ENCODE peak calls at places on chromosomes 7 and 10, in five cellular contexts. Q, T, R, I and O are unnamed samples.

GRCh38 chr7:74525881-74526280 is 72.2 kb downstream of the GTF2IRD1 start:
- DNase-seq in Q (no peak), T (peak; percentile 78), R (no peak), I (no peak), O (no peak)

GRCh38 chr7:26151953-26152781 is at the start of gene NFE2L3:
- DNase-seq in Q (no peak), T (peak; percentile 87), R (peak; percentile 80), I (peak; percentile 76), O (peak; percentile 90)

GRCh38 chr10:103652599-103653281 is 159.2 kb downstream of the NEURL1 start:
- DNase-seq in Q (no peak), T (no peak), R (no peak), I (peak; percentile 40), O (no peak)

GRCh38 chr7:30182186-30182585 is 47.4 kb downstream of the MTURN start:
- DNase-seq in Q (no peak), T (no peak), R (no peak), I (no peak), O (no peak)

GRCh38 chr10:81068446-81068845 is 530.7 kb downstream of the SH2D4B start:
- DNase-seq in Q (no peak), T (no peak), R (no peak), I (no peak), O (no peak)

GRCh38 chr7:83119002-83119358 is 43.7 kb downstream of the PCLO start:
- DNase-seq in Q (no peak), T (no peak), R (no peak), I (no peak), O (no peak)

GRCh38 chr10:35447693-35448407 is 111.5 kb downstream of the CCNY start:
- DNase-seq in Q (no peak), T (no peak), R (no peak), I (peak; percentile 86), O (no peak)

GRCh38 chr7:156036153-156036552 is 223.9 kb upstream of the SHH start:
- DNase-seq in Q (no peak), T (no peak), R (no peak), I (no peak), O (no peak)

GRCh38 chr10:110404374-110404773 is 93.3 kb upstream of the DUSP5 start:
- DNase-seq in Q (no peak), T (no peak), R (no peak), I (no peak), O (no peak)

GRCh38 chr7:136030330-136030729 is 53.2 kb upstream of the MTPN start:
- DNase-seq in Q (no peak), T (no peak), R (no peak), I (no peak), O (no peak)

GRCh38 chr7:95430864-95431263 is 4.0 kb downstream of the PON2 start:
- DNase-seq in Q (no peak), T (no peak), R (no peak), I (peak; percentile 91), O (no peak)

GRCh38 chr10:102642553-102643345 is 1.5 kb upstream of the TRIM8 start:
- DNase-seq in Q (no peak), T (peak; percentile 63), R (no peak), I (peak; percentile 50), O (no peak)

GRCh38 chr7:35697414-35698175 is 2.7 kb upstream of the HERPUD2 start:
- DNase-seq in Q (no peak), T (no peak), R (no peak), I (peak; percentile 38), O (no peak)

GRCh38 chr10:19970707-19971106 is 154.5 kb downstream of the PLXDC2 start:
- DNase-seq in Q (no peak), T (no peak), R (no peak), I (no peak), O (no peak)

GRCh38 chr10:110042181-110042580 is 34.4 kb downstream of the ADD3 start:
- DNase-seq in Q (no peak), T (no peak), R (no peak), I (no peak), O (no peak)

GRCh38 chr7:115869225-115869624 is 161.3 kb downstream of the TFEC start:
- DNase-seq in Q (no peak), T (no peak), R (no peak), I (no peak), O (no peak)

GRCh38 chr10:112491144-112491543 is 44.1 kb downstream of the VTI1A start:
- DNase-seq in Q (no peak), T (no peak), R (no peak), I (no peak), O (no peak)

GRCh38 chr7:24129597-24129996 is 154.4 kb upstream of the NPY start:
- DNase-seq in Q (no peak), T (no peak), R (no peak), I (no peak), O (no peak)

GRCh38 chr7:105224884-105225651 is 163.7 kb downstream of the SRPK2 start:
- DNase-seq in Q (peak; percentile 42), T (no peak), R (no peak), I (no peak), O (no peak)

GRCh38 chr10:131728829-131729228 is 172.0 kb upstream of the PPP2R2D start:
- DNase-seq in Q (no peak), T (no peak), R (no peak), I (no peak), O (no peak)

GRCh38 chr7:18167815-18168214 is 140.2 kb upstream of the PRPS1L1 start:
- DNase-seq in Q (no peak), T (no peak), R (no peak), I (no peak), O (no peak)

GRCh38 chr10:97075961-97076525 is 109.7 kb downstream of the SLIT1 start:
- DNase-seq in Q (no peak), T (no peak), R (no peak), I (no peak), O (no peak)
- TF ChIP-seq SUZ12 in Q (no peak), T (no peak), R (no peak), I (no peak), O (no peak)

DNA sequence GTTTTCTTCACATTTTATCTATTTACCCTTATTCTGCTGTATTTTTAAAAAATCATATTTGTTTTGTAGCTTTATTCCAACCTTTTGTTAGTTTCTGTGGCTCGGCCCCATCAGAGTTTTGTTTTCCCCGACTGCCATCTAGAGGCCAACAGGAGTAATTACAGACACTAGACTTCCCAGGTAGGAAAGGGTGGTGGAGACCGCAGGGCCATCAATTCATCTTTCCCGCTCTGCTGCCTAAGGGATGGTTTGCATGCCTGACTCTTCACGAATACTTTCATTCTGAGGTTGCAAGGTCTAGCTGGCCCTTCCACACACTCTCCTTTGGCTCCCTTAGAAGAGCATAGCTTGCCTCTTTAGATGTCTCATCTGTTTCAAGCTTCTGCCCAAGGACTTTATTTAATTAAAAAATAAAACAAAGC is 38.3 kb downstream of the LYZL2 start:
- DNase-seq in Q (no peak), T (no peak), R (peak; percentile 20), I (peak; percentile 65), O (peak; percentile 50)
- TF ChIP-seq SUZ12 in Q (no peak), T (no peak), R (no peak), I (no peak), O (no peak)

DNA sequence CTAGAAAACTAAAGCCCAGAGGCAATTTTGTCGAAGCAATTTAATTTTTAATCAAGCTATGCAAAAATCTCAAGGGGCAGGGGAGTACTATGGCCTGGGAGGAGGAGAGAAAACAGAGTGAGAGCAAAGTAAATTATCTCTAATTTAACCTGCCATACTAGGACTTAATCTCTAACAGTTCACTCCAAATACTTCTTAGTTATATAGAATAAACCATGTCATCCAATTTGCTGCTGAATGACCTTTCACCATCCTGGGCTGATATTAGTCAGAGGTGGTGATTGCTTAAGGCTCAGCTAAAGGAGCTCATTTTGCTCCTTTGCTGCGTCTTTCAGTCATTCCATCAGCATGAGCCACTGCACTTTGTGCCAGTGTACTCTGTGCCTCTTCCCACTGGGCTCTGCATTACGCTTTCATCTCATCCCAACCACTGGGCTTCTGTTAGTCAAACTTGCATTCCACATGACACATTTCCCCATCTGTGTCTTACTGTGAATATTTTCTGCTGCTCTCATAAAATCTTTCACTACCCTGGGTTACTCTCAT is 84.2 kb downstream of the CD36 start:
- DNase-seq in Q (no peak), T (no peak), R (no peak), I (peak; percentile 45), O (no peak)
- TF ChIP-seq SUZ12 in Q (no peak), T (no peak), R (no peak), I (no peak), O (no peak)

GRCh38 chr7:42254217-42254616 is 17.2 kb upstream of the GLI3 start:
- DNase-seq in Q (no peak), T (no peak), R (no peak), I (no peak), O (no peak)

GRCh38 chr7:42247301-42247700 is 10.3 kb upstream of the GLI3 start:
- DNase-seq in Q (no peak), T (no peak), R (no peak), I (peak; percentile 19), O (no peak)

GRCh38 chr7:42248579-42248978 is 11.6 kb upstream of the GLI3 start:
- DNase-seq in Q (no peak), T (no peak), R (no peak), I (no peak), O (no peak)

GRCh38 chr7:42253316-42253715 is 16.3 kb upstream of the GLI3 start:
- DNase-seq in Q (no peak), T (no peak), R (no peak), I (no peak), O (no peak)

DNA sequence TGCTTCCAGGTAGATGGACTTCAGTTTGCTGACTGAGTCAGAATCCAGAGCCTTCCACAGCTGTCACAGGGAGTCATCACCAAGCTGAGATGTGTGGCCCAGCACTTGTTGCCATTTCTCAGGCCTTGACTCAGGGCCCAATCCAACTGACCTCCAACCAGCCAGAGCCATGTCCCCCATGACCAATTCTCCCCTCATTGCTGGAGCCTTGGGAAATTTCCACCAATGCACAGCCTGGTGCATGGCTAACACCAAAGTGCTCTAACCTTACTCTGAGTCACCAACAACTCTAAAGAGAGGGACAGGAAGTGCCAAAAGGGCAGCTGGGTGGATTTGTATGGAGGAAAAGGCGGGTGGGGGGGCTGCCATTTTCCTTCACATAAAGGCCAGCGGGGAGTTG is 13.4 kb upstream of the GLI3 start:
- DNase-seq in Q (no peak), T (no peak), R (no peak), I (no peak), O (no peak)
- TF ChIP-seq SUZ12 in Q (no peak), T (no peak), R (no peak), I (no peak), O (no peak)

GRCh38 chr7:10592604-10593003 is 381.1 kb upstream of the PHF14 start:
- DNase-seq in Q (no peak), T (no peak), R (no peak), I (no peak), O (no peak)
- TF ChIP-seq SUZ12 in Q (no peak), T (no peak), R (no peak), I (no peak), O (no peak)

DNA sequence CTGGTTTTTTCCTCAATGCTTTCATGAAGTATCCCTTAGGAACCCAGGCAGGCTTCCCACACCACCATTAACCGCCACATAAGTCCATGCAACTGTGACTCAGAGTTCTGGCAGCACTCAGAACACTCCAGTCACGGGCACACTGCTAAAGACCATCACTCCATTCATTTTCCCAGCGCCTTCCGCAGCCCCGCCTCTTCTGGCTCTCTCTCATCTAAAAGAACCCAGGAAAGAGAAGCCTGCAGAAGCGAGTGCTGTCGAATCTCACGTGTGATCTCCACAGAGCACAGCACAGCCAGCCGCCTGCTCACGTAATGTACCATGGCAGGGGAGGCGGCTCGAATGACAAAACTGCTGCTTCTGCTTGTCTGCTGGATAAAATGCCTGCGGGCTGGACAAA is 1.9 kb downstream of the PSMG3 start:
- DNase-seq in Q (no peak), T (no peak), R (no peak), I (no peak), O (no peak)
- TF ChIP-seq SUZ12 in Q (no peak), T (no peak), R (no peak), I (no peak), O (no peak)